ENCODE peak calls at places on chromosome 16, in six cellular contexts. T, E, X, I, U and R are unnamed samples.

GRCh38 chr16:66549284-66550131 is at the start of gene TK2:
- DNase-seq in T (peak; percentile 76), E (peak; percentile 79), X (peak; percentile 49), I (peak; percentile 84), U (peak; percentile 52), R (peak; percentile 83)

GRCh38 chr16:9075299-9076071 is 16.0 kb upstream of the HAPSTR1 start:
- DNase-seq in T (no peak), E (no peak), X (no peak), I (no peak), U (no peak), R (no peak)

GRCh38 chr16:2968738-2969544 is at the start of gene PAQR4:
- DNase-seq in T (peak; percentile 68), E (peak; percentile 78), X (peak; percentile 62), I (peak; percentile 96), U (peak; percentile 75), R (peak; percentile 97)

GRCh38 chr16:46662123-46662522 is 26.9 kb downstream of the VPS35 start:
- DNase-seq in T (no peak), E (no peak), X (no peak), I (no peak), U (no peak), R (no peak)

GRCh38 chr16:2846511-2847310 is 11.3 kb downstream of the PRSS22 start:
- DNase-seq in T (no peak), E (peak; percentile 10), X (no peak), I (peak; percentile 59), U (no peak), R (no peak)

GRCh38 chr16:81004646-81005353 is 1.9 kb downstream of the CMC2 start:
- DNase-seq in T (peak; percentile 66), E (peak; percentile 77), X (peak; percentile 26), I (peak; percentile 40), U (no peak), R (peak; percentile 89)

GRCh38 chr16:65954446-65954845 is 412.0 kb upstream of the CDH5 start:
- DNase-seq in T (no peak), E (no peak), X (no peak), I (no peak), U (no peak), R (no peak)

GRCh38 chr16:11202260-11203091 is 53.5 kb downstream of the SOCS1 start:
- DNase-seq in T (no peak), E (peak; percentile 57), X (no peak), I (peak; percentile 44), U (no peak), R (peak; percentile 69)

GRCh38 chr16:84593825-84594724 is 23.8 kb downstream of the COTL1 start:
- DNase-seq in T (peak; percentile 61), E (peak; percentile 50), X (no peak), I (no peak), U (peak; percentile 44), R (no peak)

GRCh38 chr16:46826618-46827017 is 4.4 kb downstream of the C16orf87 start:
- DNase-seq in T (no peak), E (peak; percentile 71), X (no peak), I (no peak), U (no peak), R (no peak)

GRCh38 chr16:72927199-72928088 is 120.5 kb downstream of the ZFHX3 start:
- DNase-seq in T (no peak), E (peak; percentile 96), X (no peak), I (peak; percentile 91), U (no peak), R (no peak)